ENCODE peak calls at places on chromosome 20, in ten cellular contexts. D is K562, X is amniotic stem cell, Q is RPMI7951, U is left kidney, P is GM13977, N is progenitor cell of endocrine pancreas, B is SHP77, T is germinal center, V is ACHN. S is an unnamed sample.

GRCh38 chr20:25623225-25623735 is 534 bp downstream of the NANP start:
- DNase-seq in V (peak), Q (peak), X (no peak), P (peak), B (peak), D (no peak), N (peak), T (peak), U (peak), S (peak)

GRCh38 chr20:7657569-7657968 is 282.7 kb downstream of the HAO1 start:
- DNase-seq in B (no peak), T (no peak), U (no peak), P (no peak), V (no peak), Q (no peak), X (no peak), D (no peak), N (no peak), S (no peak)

GRCh38 chr20:14142171-14142570 is 146.9 kb downstream of the MACROD2 start:
- DNase-seq in P (no peak), U (peak), T (no peak), X (no peak), V (peak), Q (no peak), N (peak), D (no peak), B (peak), S (peak)

GRCh38 chr20:20267685-20268429 is 100.0 kb upstream of the INSM1 start:
- DNase-seq in Q (peak), U (peak), P (no peak), V (no peak), N (no peak), B (peak), D (no peak), X (no peak), T (no peak), S (no peak)

GRCh38 chr20:37202267-37202943 is 23.1 kb upstream of the MROH8 start:
- DNase-seq in V (peak), D (peak), Q (peak), X (peak), T (peak), P (no peak), B (no peak), N (no peak), U (peak), S (no peak)

GRCh38 chr20:23634985-23635767 is 2.6 kb downstream of the CST3 start:
- DNase-seq in U (no peak), B (no peak), D (no peak), T (no peak), Q (no peak), N (no peak), V (no peak), P (no peak), X (no peak), S (no peak)

GRCh38 chr20:1368448-1369199 is 24.2 kb downstream of the FKBP1A start:
- DNase-seq in Q (peak), N (no peak), B (no peak), V (no peak), X (no peak), P (no peak), U (peak), D (no peak), T (no peak), S (no peak)

GRCh38 chr20:50335105-50335504 is 144.5 kb downstream of the CEBPB start:
- DNase-seq in B (peak), T (peak), D (peak), U (peak), N (no peak), P (peak), Q (peak), X (no peak), V (no peak), S (no peak)

GRCh38 chr20:50610212-50610718 is 81.1 kb downstream of the RIPOR3 start:
- DNase-seq in Q (no peak), B (no peak), X (no peak), P (no peak), N (no peak), V (peak), D (no peak), T (no peak), U (no peak), S (no peak)

GRCh38 chr20:37673429-37673828 is 20.4 kb upstream of the CTNNBL1 start:
- DNase-seq in V (no peak), D (no peak), Q (no peak), T (no peak), U (peak), P (no peak), X (no peak), B (no peak), N (no peak), S (no peak)

GRCh38 chr20:19944772-19945459 is 72.2 kb upstream of the NAA20 start:
- DNase-seq in U (no peak), P (peak), X (peak), B (no peak), T (no peak), N (no peak), D (no peak), V (no peak), Q (peak), S (peak)

GRCh38 chr20:1364106-1364505 is 28.7 kb downstream of the FKBP1A start:
- DNase-seq in X (no peak), Q (no peak), U (no peak), B (no peak), D (no peak), N (no peak), T (no peak), V (no peak), P (no peak), S (no peak)

GRCh38 chr20:60993647-60994046 is 258.4 kb upstream of the CDH4 start:
- DNase-seq in N (no peak), V (peak), X (no peak), U (peak), P (no peak), T (no peak), D (no peak), B (peak), Q (peak), S (no peak)

GRCh38 chr20:58233881-58234528 is 5.6 kb upstream of the ANKRD60 start:
- DNase-seq in Q (no peak), D (peak), X (no peak), V (peak), T (peak), B (no peak), N (peak), U (peak), P (no peak), S (no peak)

GRCh38 chr20:5933802-5934436 is 16.4 kb downstream of the TRMT6 start:
- DNase-seq in P (peak), V (peak), D (no peak), N (no peak), Q (peak), T (peak), X (no peak), B (peak), U (peak), S (peak)

GRCh38 chr20:36644713-36645109 is 1.3 kb downstream of the SLA2 start:
- DNase-seq in N (no peak), B (no peak), T (no peak), D (no peak), V (no peak), X (no peak), U (no peak), P (no peak), Q (no peak), S (no peak)

GRCh38 chr20:25251558-25251957 is 3.7 kb downstream of the PYGB start:
- DNase-seq in N (no peak), V (no peak), T (no peak), P (no peak), X (no peak), Q (no peak), D (no peak), U (no peak), B (no peak), S (no peak)

GRCh38 chr20:59720013-59720412 is 115.7 kb downstream of the PHACTR3 start:
- DNase-seq in Q (no peak), D (no peak), B (no peak), V (no peak), T (no peak), X (no peak), N (no peak), U (no peak), P (no peak), S (no peak)

GRCh38 chr20:36150847-36151539 is 3.5 kb upstream of the EPB41L1 start:
- DNase-seq in X (no peak), B (no peak), T (no peak), U (peak), Q (no peak), V (peak), D (no peak), N (no peak), P (no peak), S (no peak)

GRCh38 chr20:50126662-50127061 is 13.7 kb upstream of the UBE2V1 start:
- DNase-seq in X (no peak), V (peak), Q (no peak), P (no peak), U (peak), N (no peak), B (no peak), D (no peak), T (no peak), S (no peak)

GRCh38 chr20:24146231-24146634 is 157.7 kb upstream of the GGTLC1 start:
- DNase-seq in B (no peak), V (no peak), X (no peak), P (no peak), D (no peak), T (no peak), Q (peak), N (no peak), U (no peak), S (no peak)

GRCh38 chr20:59004763-59005522 is 2.1 kb downstream of the CTSZ start:
- DNase-seq in P (peak), U (no peak), N (no peak), T (peak), V (no peak), Q (peak), X (no peak), D (no peak), B (no peak), S (peak)

S was measured in GM12878.